ENCODE peak calls at places on chromosome 19, in ten cellular contexts. L, W, J, B, Q, X, T, K, O and Z are unnamed samples.

GRCh38 chr19:2586196-2586595 is 110.3 kb downstream of the GADD45B start:
- DNase-seq in X (no peak), J (no peak), O (no peak), W (no peak), Q (peak), T (no peak), B (no peak), K (no peak), L (no peak), Z (no peak)

GRCh38 chr19:16361254-16361653 is 36.6 kb downstream of the KLF2 start:
- DNase-seq in X (no peak), Q (no peak), W (no peak), K (no peak), O (no peak), T (no peak), L (no peak), J (no peak), B (no peak), Z (no peak)

GRCh38 chr19:16309653-16310052 is 15.0 kb upstream of the KLF2 start:
- DNase-seq in W (no peak), T (no peak), J (no peak), X (no peak), L (no peak), B (no peak), Q (no peak), K (no peak), O (no peak), Z (no peak)

GRCh38 chr19:1394252-1395193 is 6.8 kb downstream of the GAMT start:
- DNase-seq in L (no peak), K (no peak), X (no peak), W (no peak), B (no peak), J (no peak), Q (no peak), T (no peak), O (no peak), Z (no peak)

GRCh38 chr19:932647-933552 is 7.1 kb downstream of the ARID3A start:
- DNase-seq in X (peak), L (peak), B (no peak), T (no peak), K (peak), Q (peak), W (peak), J (peak), O (no peak), Z (peak)

GRCh38 chr19:1231729-1232128 is 6.1 kb downstream of the CBARP start:
- DNase-seq in W (no peak), X (no peak), B (no peak), T (no peak), O (no peak), J (no peak), Q (no peak), K (no peak), L (no peak), Z (no peak)

GRCh38 chr19:34191355-34191962 is 19.2 kb downstream of the LSM14A start:
- DNase-seq in T (no peak), X (no peak), B (no peak), W (no peak), O (no peak), L (no peak), J (no peak), Q (no peak), K (no peak), Z (no peak)

GRCh38 chr19:36418287-36419001 is at the start of gene ZFP82:
- DNase-seq in O (no peak), J (peak), L (peak), Q (peak), B (peak), K (peak), W (peak), X (peak), T (peak), Z (peak)

GRCh38 chr19:24071078-24071477 is 15.9 kb upstream of the ZNF254 start:
- DNase-seq in X (no peak), B (no peak), T (no peak), W (no peak), J (no peak), O (no peak), L (no peak), Q (no peak), K (no peak), Z (no peak)

GRCh38 chr19:45362291-45362690 is 8.1 kb downstream of the ERCC2 start:
- DNase-seq in T (no peak), J (no peak), X (no peak), L (no peak), W (no peak), Q (no peak), B (no peak), O (no peak), K (no peak), Z (no peak)

GRCh38 chr19:34654796-34655195 is 22.2 kb downstream of the SCGB2B2 start:
- DNase-seq in L (no peak), W (no peak), X (no peak), Q (no peak), B (no peak), J (no peak), K (no peak), T (no peak), O (no peak), Z (no peak)

GRCh38 chr19:46381746-46382345 is 31.5 kb downstream of the CCDC8 start:
- DNase-seq in O (no peak), W (no peak), K (no peak), J (no peak), T (no peak), Q (no peak), B (no peak), X (no peak), L (no peak), Z (no peak)

GRCh38 chr19:11160119-11160768 is 4.7 kb upstream of the SPC24 start:
- DNase-seq in Q (no peak), W (no peak), L (no peak), J (no peak), O (no peak), K (no peak), T (no peak), B (no peak), X (peak), Z (no peak)

GRCh38 chr19:55832676-55833075 is 877 bp upstream of the NLRP11 start:
- DNase-seq in L (no peak), B (no peak), X (no peak), O (no peak), Q (no peak), K (no peak), J (no peak), T (no peak), W (no peak), Z (no peak)

GRCh38 chr19:33677745-33678426 is 56.1 kb downstream of the CHST8 start:
- DNase-seq in J (no peak), T (no peak), K (no peak), B (no peak), W (no peak), Q (peak), O (no peak), L (no peak), X (no peak), Z (no peak)

GRCh38 chr19:42303101-42303464 is 659 bp upstream of the PAFAH1B3 start:
- DNase-seq in O (no peak), L (no peak), J (no peak), T (no peak), W (no peak), Q (no peak), B (no peak), K (no peak), X (no peak), Z (no peak)

GRCh38 chr19:5048091-5048726 is 79.3 kb downstream of the KDM4B start:
- DNase-seq in W (peak), T (peak), Q (peak), K (peak), B (peak), X (peak), J (peak), O (peak), L (peak), Z (peak)

GRCh38 chr19:5472303-5472702 is 17.1 kb downstream of the ZNRF4 start:
- DNase-seq in J (no peak), K (no peak), Q (no peak), T (no peak), W (no peak), L (no peak), B (no peak), O (no peak), X (no peak), Z (no peak)

GRCh38 chr19:50434525-50434924 is 1.8 kb downstream of the MYBPC2 start:
- DNase-seq in O (no peak), X (no peak), T (no peak), K (no peak), B (no peak), W (no peak), L (no peak), J (no peak), Q (peak), Z (no peak)

GRCh38 chr19:49788857-49789256 is 22.1 kb downstream of the AP2A1 start:
- DNase-seq in T (no peak), L (no peak), J (no peak), O (no peak), K (no peak), X (no peak), W (no peak), B (no peak), Q (no peak), Z (no peak)

GRCh38 chr19:33779849-33780248 is 16.8 kb upstream of the KCTD15 start:
- DNase-seq in W (no peak), J (no peak), X (no peak), T (no peak), B (no peak), Q (no peak), O (no peak), K (no peak), L (no peak), Z (no peak)

GRCh38 chr19:49953376-49953775 is 7.6 kb downstream of the SIGLEC11 start:
- DNase-seq in K (no peak), B (no peak), T (no peak), O (no peak), L (no peak), J (no peak), W (no peak), X (no peak), Q (no peak), Z (no peak)

GRCh38 chr19:49421039-49421877 is 2.0 kb downstream of the PTH2 start:
- DNase-seq in O (peak), L (peak), Q (peak), B (no peak), J (no peak), W (no peak), X (peak), K (peak), T (peak), Z (peak)

GRCh38 chr19:16369664-16370576 is 45.3 kb downstream of the KLF2 start:
- DNase-seq in T (no peak), B (no peak), W (no peak), K (no peak), J (no peak), X (no peak), O (no peak), L (no peak), Q (no peak), Z (no peak)

GRCh38 chr19:2755811-2756210 is 16.0 kb upstream of the SLC39A3 start:
- DNase-seq in L (no peak), K (no peak), X (no peak), J (no peak), T (no peak), W (no peak), B (no peak), Q (no peak), O (no peak), Z (no peak)

GRCh38 chr19:47526798-47527197 is 11.9 kb upstream of the NAPA start:
- DNase-seq in W (no peak), B (no peak), O (no peak), Q (no peak), K (no peak), J (no peak), T (no peak), X (no peak), L (no peak), Z (no peak)

GRCh38 chr19:37227996-37228395 is 10.0 kb downstream of the ZNF383 start:
- DNase-seq in J (no peak), X (no peak), K (no peak), O (no peak), B (no peak), T (no peak), Q (peak), L (no peak), W (no peak), Z (no peak)

GRCh38 chr19:10981496-10981895 is 20.7 kb downstream of the SMARCA4 start:
- DNase-seq in B (no peak), W (no peak), X (no peak), O (peak), T (no peak), Q (no peak), L (peak), J (no peak), K (peak), Z (no peak)